ENCODE peak calls at places on chromosomes 6 and 20, in nine cellular contexts. N, R, O, P, Z, A, S, K and J are unnamed samples. For H3K4me1, the result is how much of the 10 kb centered on the place peaks cover.

GRCh38 chr6:24004062-24004461 is 122.0 kb upstream of the NRSN1 start:
- ATAC-seq in N (peak), R (no peak), O (no peak), P (peak), Z (no peak), A (no peak), S (peak), K (peak), J (no peak)

GRCh38 chr6:7555671-7556070 is 14.2 kb downstream of the DSP start:
- ATAC-seq in N (no peak), R (no peak), O (no peak), P (no peak), Z (no peak), A (no peak), S (peak), K (no peak), J (no peak)

GRCh38 chr20:46242390-46242789 is 65.9 kb downstream of the CDH22 start:
- ATAC-seq in N (no peak), R (no peak), O (no peak), P (no peak), Z (no peak), A (no peak), S (no peak), K (no peak), J (no peak)

GRCh38 chr6:116010400-116011095 is 50.1 kb downstream of the FRK start:
- ATAC-seq in N (peak), R (peak), O (peak), P (peak), Z (no peak), A (peak), S (peak), K (peak), J (peak)

GRCh38 chr6:73231986-73232391 is 6.7 kb upstream of the KHDC1L start:
- ATAC-seq in N (no peak), R (no peak), O (no peak), P (no peak), Z (peak), A (no peak), S (no peak), K (no peak), J (no peak)

GRCh38 chr20:63835031-63835858 is 4.2 kb upstream of the ZBTB46 start:
- ATAC-seq in N (peak), R (peak), O (peak), P (peak), Z (no peak), A (peak), S (peak), K (peak), J (peak)

GRCh38 chr6:110296151-110297028 is 61.8 kb downstream of the METTL24 start:
- ATAC-seq in N (no peak), R (no peak), O (no peak), P (no peak), Z (no peak), A (no peak), S (no peak), K (no peak), J (no peak)

GRCh38 chr6:152089992-152090391 is 282.5 kb downstream of the ESR1 start:
- ATAC-seq in N (peak), R (no peak), O (no peak), P (no peak), Z (no peak), A (no peak), S (no peak), K (no peak), J (peak)

GRCh38 chr20:53827996-53828672 is 234.5 kb upstream of the ZNF217 start:
- ATAC-seq in N (peak), R (no peak), O (peak), P (peak), Z (no peak), A (peak), S (peak), K (peak), J (peak)

GRCh38 chr6:16840291-16840690 is 79.0 kb upstream of the ATXN1 start:
- ATAC-seq in N (no peak), R (no peak), O (no peak), P (no peak), Z (no peak), A (no peak), S (no peak), K (no peak), J (no peak)

GRCh38 chr6:117817992-117818391 is 89.1 kb upstream of the SLC35F1 start:
- ATAC-seq in N (no peak), R (no peak), O (no peak), P (no peak), Z (no peak), A (no peak), S (no peak), K (no peak), J (no peak)

GRCh38 chr6:17706580-17707370 is at the start of gene NUP153:
- ATAC-seq in N (peak), R (peak), O (peak), P (peak), Z (peak), A (peak), S (peak), K (peak), J (peak)

GRCh38 chr6:138372711-138373463 is 4.8 kb upstream of the SMIM28 start:
- ATAC-seq in N (no peak), R (no peak), O (no peak), P (no peak), Z (peak), A (no peak), S (no peak), K (peak), J (no peak)

GRCh38 chr6:139080255-139080920 is 51.8 kb downstream of the ABRACL start:
- ATAC-seq in N (peak), R (no peak), O (no peak), P (no peak), Z (no peak), A (no peak), S (peak), K (peak), J (no peak)

GRCh38 chr6:160093946-160094345 is 27.7 kb upstream of the SLC22A1 start:
- ATAC-seq in N (peak), R (no peak), O (no peak), P (no peak), Z (no peak), A (no peak), S (no peak), K (no peak), J (no peak)

GRCh38 chr6:44286285-44286565 is 16.0 kb downstream of the TMEM151B start:
- ATAC-seq in N (no peak), R (no peak), O (no peak), P (no peak), Z (no peak), A (no peak), S (no peak), K (no peak), J (no peak)

GRCh38 chr6:10759312-10759839 is 11.8 kb downstream of the TMEM14B start:
- ATAC-seq in N (no peak), R (peak), O (peak), P (peak), Z (peak), A (peak), S (peak), K (peak), J (no peak)

GRCh38 chr6:30990422-30991086 is 7.0 kb downstream of the MUC21 start:
- ATAC-seq in N (no peak), R (peak), O (no peak), P (no peak), Z (peak), A (no peak), S (no peak), K (no peak), J (no peak)

GRCh38 chr6:43877021-43877420 is 107.0 kb downstream of the VEGFA start:
- ATAC-seq in N (no peak), R (no peak), O (no peak), P (no peak), Z (no peak), A (no peak), S (no peak), K (no peak), J (no peak)

DNA sequence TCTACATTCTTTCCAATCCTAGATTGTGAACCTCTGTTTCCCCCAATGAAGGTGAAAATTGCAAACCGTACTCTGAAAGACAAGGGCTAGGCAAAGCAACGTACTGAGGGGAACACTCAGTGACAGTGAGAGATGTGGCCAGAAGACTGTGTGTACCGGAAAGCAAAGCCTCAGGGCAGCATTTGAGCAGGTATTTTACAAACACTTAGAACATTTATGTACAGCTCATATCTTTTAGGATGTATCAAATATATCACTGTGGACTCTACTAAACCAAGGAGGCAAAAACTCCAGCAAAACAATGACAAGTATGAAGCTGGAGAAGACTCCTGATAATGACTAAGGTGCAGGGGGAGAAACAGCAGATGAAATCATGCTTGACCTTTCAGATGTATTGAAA is 236.9 kb downstream of the FOXC1 start:
- ATAC-seq in N (no peak), R (no peak), O (no peak), P (no peak), Z (no peak), A (no peak), S (no peak), K (no peak), J (no peak)
- H3K4me1 ChIP-seq in N (under half), R (under half), O (under half), P (under half), Z (under half), A (under half), S (under half), K (under half), J (under half)

DNA sequence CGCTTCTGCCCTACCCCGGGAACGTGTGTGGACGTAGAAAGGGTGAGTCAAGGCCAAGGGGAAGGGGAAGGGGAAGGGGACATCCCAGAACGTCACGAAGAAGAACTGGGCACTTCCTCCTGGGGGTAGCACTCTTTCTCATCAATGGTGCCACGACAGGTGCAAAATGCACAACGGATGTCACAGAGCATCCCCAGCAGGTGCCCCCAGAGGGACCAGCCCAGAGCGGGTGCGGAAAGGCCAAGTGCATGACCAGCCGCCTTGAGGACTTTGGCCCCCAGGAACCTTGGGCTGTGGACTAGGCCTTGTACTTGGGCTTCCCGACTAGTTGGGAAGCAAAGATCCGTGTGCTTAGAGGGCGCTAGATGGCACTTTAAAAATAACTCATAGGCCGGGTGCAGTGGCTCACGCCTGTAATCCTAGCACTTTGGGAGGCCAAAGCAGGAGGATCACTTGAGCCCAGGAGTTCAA is 12.1 kb upstream of the SRC start:
- ATAC-seq in N (no peak), R (no peak), O (peak), P (no peak), Z (no peak), A (no peak), S (no peak), K (no peak), J (no peak)
- H3K4me1 ChIP-seq in N (under half), R (under half), O (under half), P (under half), Z (under half), A (under half), S (under half), K (under half), J (under half)

DNA sequence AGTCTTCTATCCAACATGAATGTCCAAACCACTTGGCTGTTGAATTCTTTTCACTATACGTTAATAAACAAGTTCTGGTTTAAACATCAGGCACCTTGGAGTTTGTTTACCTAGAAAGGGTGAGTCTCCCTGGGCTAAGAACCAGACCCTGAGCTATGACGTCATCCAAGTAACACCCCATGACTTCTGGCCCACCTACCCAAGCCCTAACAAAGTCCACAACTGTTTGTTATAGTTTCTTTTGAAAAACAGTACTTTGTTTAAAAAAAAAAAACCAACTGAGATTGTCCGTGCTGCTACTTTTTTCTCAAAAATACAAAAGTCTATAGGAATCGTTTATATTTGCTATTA is 146.9 kb upstream of the BEND6 start:
- ATAC-seq in N (no peak), R (peak), O (no peak), P (no peak), Z (no peak), A (no peak), S (no peak), K (no peak), J (no peak)
- H3K4me1 ChIP-seq in N (half or more), R (under half), O (under half), P (under half), Z (under half), A (half or more), S (under half), K (half or more), J (under half)

DNA sequence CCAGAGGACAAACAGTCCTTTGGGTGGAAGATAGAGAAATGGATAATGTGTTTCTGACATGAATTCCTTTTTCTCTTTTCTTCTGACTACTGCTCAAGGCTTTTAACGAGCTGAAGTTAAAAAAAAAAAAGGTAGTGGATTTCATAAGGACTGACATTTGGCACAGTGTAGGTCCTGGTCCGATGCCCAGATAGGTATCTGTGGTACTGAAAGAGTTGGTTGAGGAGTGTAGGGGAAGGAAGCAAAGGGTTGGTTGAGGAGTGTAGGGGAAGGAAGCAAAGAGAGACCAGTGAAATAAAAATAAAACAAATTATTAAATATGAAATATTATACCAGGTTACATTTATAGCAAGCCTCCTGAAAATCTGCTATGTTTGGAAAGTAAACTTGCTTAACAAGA is 11.8 kb downstream of the UTRN start:
- ATAC-seq in N (peak), R (no peak), O (peak), P (peak), Z (no peak), A (no peak), S (peak), K (no peak), J (peak)
- H3K4me1 ChIP-seq in N (under half), R (under half), O (under half), P (half or more), Z (under half), A (under half), S (half or more), K (under half), J (under half)

GRCh38 chr6:79602859-79603258 is 28.3 kb upstream of the SH3BGRL2 start:
- ATAC-seq in N (no peak), R (no peak), O (no peak), P (no peak), Z (no peak), A (no peak), S (no peak), K (no peak), J (no peak)
- H3K4me1 ChIP-seq in N (under half), R (under half), O (under half), P (under half), Z (under half), A (under half), S (under half), K (under half), J (under half)